ENCODE peak calls at places on chromosomes 4 and X, in five cellular contexts. L is transverse colon, H is suprapubic skin, Q is uterus, N is body of pancreas. J is an unnamed sample.
A peak's percentile ranks its signal among the peaks of the same experiment; 100 is the strongest.

GRCh38 chr4:122707503-122707902 is 25.0 kb upstream of the BBS12 start:
- DNase-seq in N (no peak), H (no peak), L (no peak), Q (no peak), J (no peak)

GRCh38 chrX:150049647-150050046 is 111.4 kb upstream of the EOLA2 start:
- DNase-seq in N (no peak), H (no peak), L (no peak), Q (no peak), J (no peak)

GRCh38 chr4:128570380-128570779 is 239.1 kb upstream of the JADE1 start:
- DNase-seq in N (no peak), H (no peak), Q (peak; percentile 67), L (peak; percentile 20), J (peak; percentile 87)

GRCh38 chr4:37541956-37542355 is 144.2 kb downstream of the RELL1 start:
- DNase-seq in H (no peak), N (no peak), L (no peak), Q (no peak), J (no peak)

GRCh38 chr4:89221175-89221867 is 86.3 kb downstream of the GPRIN3 start:
- DNase-seq in L (no peak), H (no peak), N (no peak), Q (no peak), J (no peak)

GRCh38 chr4:7824218-7824617 is 115.4 kb downstream of the AFAP1 start:
- DNase-seq in L (no peak), Q (no peak), N (no peak), H (no peak), J (no peak)

GRCh38 chrX:128781506-128781905 is 729.3 kb upstream of the ACTRT1 start:
- DNase-seq in L (peak; percentile 48), N (peak; percentile 13), Q (no peak), H (no peak), J (no peak)

GRCh38 chr4:129278868-129279267 is 182.9 kb downstream of the C4orf33 start:
- DNase-seq in N (no peak), Q (no peak), H (no peak), L (no peak), J (no peak)

GRCh38 chrX:21373637-21374162 is 518 bp upstream of the CNKSR2 start:
- DNase-seq in Q (no peak), N (peak; percentile 12), H (no peak), L (no peak), J (no peak)

GRCh38 chr4:54289316-54289715 is 60.2 kb downstream of the PDGFRA start:
- DNase-seq in N (no peak), L (no peak), Q (no peak), H (no peak), J (no peak)

GRCh38 chr4:102707150-102707549 is 53.6 kb downstream of the MANBA start:
- DNase-seq in H (no peak), N (no peak), L (no peak), Q (no peak), J (no peak)

GRCh38 chr4:112378858-112379257 is 81.7 kb downstream of the ALPK1 start:
- DNase-seq in N (no peak), L (no peak), Q (no peak), H (no peak), J (no peak)

GRCh38 chrX:47571215-47571614 is 10.2 kb downstream of the ARAF start:
- DNase-seq in Q (no peak), L (no peak), H (no peak), N (no peak), J (no peak)

GRCh38 chrX:47571896-47572295 is 10.3 kb upstream of the TIMP1 start:
- DNase-seq in H (no peak), N (no peak), Q (no peak), L (no peak), J (no peak)

GRCh38 chrX:47570794-47571193 is 9.8 kb downstream of the ARAF start:
- DNase-seq in N (no peak), H (no peak), Q (no peak), L (no peak), J (no peak)

GRCh38 chrX:47566841-47567240 is 5.8 kb downstream of the ARAF start:
- DNase-seq in L (no peak), H (no peak), N (no peak), Q (no peak), J (no peak)

DNA sequence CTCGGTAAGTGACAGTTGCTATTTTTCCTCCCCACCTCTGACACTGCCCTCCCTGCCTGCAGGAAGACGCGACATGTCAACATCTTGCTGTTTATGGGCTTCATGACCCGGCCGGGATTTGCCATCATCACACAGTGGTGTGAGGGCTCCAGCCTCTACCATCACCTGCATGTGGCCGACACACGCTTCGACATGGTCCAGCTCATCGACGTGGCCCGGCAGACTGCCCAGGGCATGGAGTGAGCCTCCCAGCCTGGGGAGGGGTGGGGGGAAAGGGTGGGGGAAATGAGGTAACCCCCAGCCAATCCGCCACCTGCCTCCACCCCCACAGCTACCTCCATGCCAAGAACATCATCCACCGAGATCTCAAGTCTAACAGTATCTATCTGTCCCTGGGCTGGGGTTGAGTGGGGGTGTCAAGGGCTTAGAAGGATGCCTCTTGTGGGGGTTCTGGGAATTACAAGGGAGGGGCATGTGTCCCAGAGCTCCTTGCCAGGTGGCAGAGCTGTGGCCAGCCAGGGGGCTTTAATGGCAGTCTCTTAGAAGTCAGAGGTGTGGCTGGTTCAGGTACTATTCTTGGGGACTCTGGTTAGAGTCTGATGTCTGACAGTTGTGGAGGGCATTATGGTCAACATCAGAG is 7.8 kb downstream of the ARAF start:
- DNase-seq in H (no peak), L (no peak), Q (no peak), N (no peak), J (no peak)
- TF ChIP-seq CTCF in H (no peak), L (no peak), Q (no peak), N (peak; percentile 8), J (no peak)

GRCh38 chrX:68433155-68433980 is at the start of gene OPHN1:
- DNase-seq in N (peak; percentile 74), Q (peak; percentile 80), L (peak; percentile 83), H (peak; percentile 84), J (peak; percentile 73)
- TF ChIP-seq POLR2A in N (peak; percentile 20), Q (peak; percentile 23), L (peak; percentile 48), H (no peak), J (no peak)

GRCh38 chrX:84182521-84182920 is 5.5 kb downstream of the RPS6KA6 start:
- DNase-seq in H (no peak), L (peak; percentile 29), N (no peak), Q (no peak), J (no peak)

GRCh38 chrX:84188320-84188834 is 378 bp upstream of the RPS6KA6 start:
- DNase-seq in H (no peak), L (peak; percentile 55), Q (peak; percentile 46), N (peak; percentile 47), J (no peak)

GRCh38 chrX:84189125-84189524 is 1.1 kb upstream of the RPS6KA6 start:
- DNase-seq in Q (no peak), N (no peak), L (no peak), H (no peak), J (no peak)

GRCh38 chrX:84187501-84188319 is at the start of gene RPS6KA6:
- DNase-seq in N (peak; percentile 18), H (peak; percentile 72), Q (peak; percentile 17), L (peak; percentile 22), J (no peak)

GRCh38 chrX:84186603-84187358 is 1.2 kb downstream of the RPS6KA6 start:
- DNase-seq in L (peak; percentile 14), H (no peak), Q (no peak), N (peak; percentile 8), J (no peak)
- TF ChIP-seq CTCF in L (no peak), H (no peak), Q (no peak), N (no peak), J (no peak)

GRCh38 chrX:141176586-141177451 is at the start of gene LDOC1:
- DNase-seq in Q (peak; percentile 81), L (peak; percentile 59), H (peak; percentile 80), N (peak; percentile 77), J (peak; percentile 94)
- TF ChIP-seq POLR2A in Q (no peak), L (no peak), H (no peak), N (peak; percentile 17), J (no peak)

GRCh38 chr4:159779716-159780115 is 676.8 kb downstream of the RAPGEF2 start:
- DNase-seq in L (no peak), N (no peak), H (no peak), Q (no peak), J (no peak)

GRCh38 chr4:159777689-159778088 is 674.8 kb downstream of the RAPGEF2 start:
- DNase-seq in H (no peak), Q (no peak), L (no peak), N (no peak), J (no peak)

GRCh38 chr4:159776915-159777314 is 674.0 kb downstream of the RAPGEF2 start:
- DNase-seq in Q (no peak), H (no peak), N (no peak), L (no peak), J (no peak)

GRCh38 chr4:159780196-159780922 is 677.5 kb downstream of the RAPGEF2 start:
- DNase-seq in H (no peak), Q (no peak), L (no peak), N (no peak), J (no peak)

DNA sequence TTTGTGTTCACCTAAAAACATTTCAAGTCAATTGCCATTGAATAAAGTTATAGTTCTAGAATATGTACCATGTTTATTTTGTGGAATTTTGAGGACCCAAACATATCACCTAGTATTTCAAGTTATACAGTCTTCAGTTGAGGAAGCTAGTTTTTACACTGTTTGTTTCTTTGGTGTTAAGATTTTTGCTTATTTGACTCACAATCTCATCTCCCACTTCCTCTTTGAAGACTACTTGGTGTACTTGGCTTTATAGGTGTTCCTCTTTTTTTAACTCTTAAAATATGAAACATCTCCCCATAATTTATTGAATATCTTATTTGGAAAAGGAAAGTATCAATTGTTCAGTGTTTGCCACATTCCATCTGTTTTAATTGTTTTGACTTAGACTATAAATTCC is 675.4 kb downstream of the RAPGEF2 start:
- DNase-seq in L (no peak), Q (no peak), H (no peak), N (no peak), J (no peak)
- TF ChIP-seq CTCF in L (no peak), Q (no peak), H (no peak), N (no peak), J (no peak)

J was measured in lower leg skin.